ENCODE peak calls at places on chromosomes 11 and 22, in nine cellular contexts. Y, K, D, A, W, H, L, E and Z are unnamed samples.

GRCh38 chr22:46159212-46159611 is 8.9 kb downstream of the PPARA start:
- DNase-seq in Y (no peak), K (no peak), D (no peak), A (no peak), W (no peak), H (no peak), L (no peak), E (no peak), Z (no peak)

GRCh38 chr11:128720522-128720985 is 26.7 kb downstream of the FLI1 start:
- DNase-seq in Y (no peak), K (no peak), D (no peak), A (peak), W (peak), H (no peak), L (peak), E (no peak), Z (no peak)

GRCh38 chr11:131867457-131868257 is 497.2 kb downstream of the NTM start:
- DNase-seq in Y (peak), K (peak), D (peak), A (peak), W (peak), H (no peak), L (peak), E (no peak), Z (peak)

GRCh38 chr11:65662247-65662801 is 392 bp downstream of the RELA start:
- DNase-seq in Y (no peak), K (no peak), D (no peak), A (no peak), W (no peak), H (no peak), L (no peak), E (peak), Z (no peak)

GRCh38 chr11:35515224-35515623 is 10.2 kb downstream of the PAMR1 start:
- DNase-seq in Y (no peak), K (no peak), D (no peak), A (no peak), W (no peak), H (no peak), L (no peak), E (no peak), Z (no peak)

GRCh38 chr11:113778111-113778910 is 1.3 kb upstream of the CLDN25 start:
- DNase-seq in Y (no peak), K (no peak), D (peak), A (no peak), W (no peak), H (no peak), L (no peak), E (peak), Z (no peak)

GRCh38 chr22:33781396-33781795 is 138.9 kb downstream of the LARGE1 start:
- DNase-seq in Y (no peak), K (no peak), D (no peak), A (no peak), W (no peak), H (no peak), L (no peak), E (no peak), Z (no peak)

GRCh38 chr11:14029971-14030531 is 67.5 kb downstream of the SPON1 start:
- DNase-seq in Y (no peak), K (no peak), D (no peak), A (peak), W (peak), H (peak), L (no peak), E (peak), Z (peak)

GRCh38 chr11:84923489-84923888 is 703.7 kb downstream of the DLG2 start:
- DNase-seq in Y (no peak), K (no peak), D (no peak), A (no peak), W (no peak), H (no peak), L (no peak), E (no peak), Z (no peak)

GRCh38 chr11:27218498-27219038 is 144.4 kb downstream of the CCDC34 start:
- DNase-seq in Y (no peak), K (no peak), D (no peak), A (no peak), W (no peak), H (no peak), L (no peak), E (no peak), Z (no peak)

GRCh38 chr22:38049812-38050619 is 7.2 kb upstream of the PICK1 start:
- DNase-seq in Y (no peak), K (no peak), D (peak), A (no peak), W (no peak), H (no peak), L (no peak), E (no peak), Z (no peak)

GRCh38 chr11:130527648-130528300 is 79.3 kb downstream of the ADAMTS15 start:
- DNase-seq in Y (no peak), K (no peak), D (no peak), A (no peak), W (no peak), H (no peak), L (no peak), E (peak), Z (peak)

GRCh38 chr11:76197332-76197731 is 9.0 kb downstream of the WNT11 start:
- DNase-seq in Y (no peak), K (no peak), D (no peak), A (no peak), W (no peak), H (no peak), L (no peak), E (no peak), Z (no peak)

GRCh38 chr22:41968601-41969000 is 642 bp upstream of the SEPTIN3 start:
- DNase-seq in Y (no peak), K (no peak), D (no peak), A (no peak), W (peak), H (no peak), L (no peak), E (no peak), Z (no peak)

GRCh38 chr11:1924121-1924520 is 4.6 kb downstream of the TNNT3 start:
- DNase-seq in Y (no peak), K (no peak), D (no peak), A (no peak), W (no peak), H (no peak), L (no peak), E (no peak), Z (peak)

GRCh38 chr11:64560139-64560771 is 30.8 kb upstream of the SLC22A12 start:
- DNase-seq in Y (no peak), K (no peak), D (no peak), A (no peak), W (peak), H (no peak), L (peak), E (no peak), Z (no peak)

GRCh38 chr11:57290288-57290687 is 34.5 kb downstream of the TNKS1BP1 start:
- DNase-seq in Y (no peak), K (no peak), D (no peak), A (no peak), W (no peak), H (no peak), L (no peak), E (no peak), Z (no peak)

GRCh38 chr22:49450521-49450920 is 377.2 kb downstream of the BRD1 start:
- DNase-seq in Y (no peak), K (no peak), D (no peak), A (no peak), W (no peak), H (no peak), L (peak), E (no peak), Z (no peak)

GRCh38 chr11:58164389-58164788 is 24.5 kb upstream of the OR9Q2 start:
- DNase-seq in Y (no peak), K (no peak), D (no peak), A (no peak), W (no peak), H (no peak), L (no peak), E (no peak), Z (no peak)

GRCh38 chr22:38505595-38506117 is 455 bp downstream of the DDX17 start:
- DNase-seq in Y (no peak), K (no peak), D (peak), A (peak), W (peak), H (peak), L (no peak), E (peak), Z (peak)

GRCh38 chr11:131495417-131495816 is 125.0 kb downstream of the NTM start:
- DNase-seq in Y (no peak), K (no peak), D (peak), A (no peak), W (peak), H (no peak), L (no peak), E (no peak), Z (peak)

GRCh38 chr11:122897606-122898210 is 15.1 kb downstream of the JHY start:
- DNase-seq in Y (no peak), K (no peak), D (no peak), A (no peak), W (no peak), H (no peak), L (no peak), E (no peak), Z (no peak)

GRCh38 chr11:11519184-11519583 is 102.6 kb downstream of the GALNT18 start:
- DNase-seq in Y (no peak), K (no peak), D (no peak), A (no peak), W (no peak), H (no peak), L (peak), E (no peak), Z (no peak)

GRCh38 chr22:45966892-45967365 is 10.0 kb downstream of the WNT7B start:
- DNase-seq in Y (no peak), K (no peak), D (no peak), A (no peak), W (no peak), H (no peak), L (no peak), E (no peak), Z (no peak)

GRCh38 chr11:2976289-2977063 is 15.7 kb downstream of the NAP1L4 start:
- DNase-seq in Y (no peak), K (no peak), D (no peak), A (no peak), W (no peak), H (no peak), L (no peak), E (no peak), Z (no peak)

GRCh38 chr11:1448882-1449281 is 37.7 kb downstream of the MOB2 start:
- DNase-seq in Y (no peak), K (no peak), D (no peak), A (no peak), W (no peak), H (no peak), L (no peak), E (no peak), Z (no peak)

GRCh38 chr11:95335989-95336388 is 105.0 kb upstream of the SESN3 start:
- DNase-seq in Y (no peak), K (no peak), D (no peak), A (no peak), W (no peak), H (no peak), L (no peak), E (no peak), Z (no peak)

GRCh38 chr11:120304526-120304925 is 20.6 kb upstream of the TLCD5 start:
- DNase-seq in Y (no peak), K (no peak), D (no peak), A (no peak), W (no peak), H (no peak), L (no peak), E (no peak), Z (no peak)

GRCh38 chr22:46520880-46521279 is 16.5 kb downstream of the CELSR1 start:
- DNase-seq in Y (no peak), K (no peak), D (no peak), A (no peak), W (no peak), H (no peak), L (no peak), E (no peak), Z (no peak)